ENCODE peak calls at places on chromosome 1, in four cellular contexts. D is neuronal stem cell, X is MM.1S, K is mammary epithelial cell. F is an unnamed sample.

GRCh38 chr1:87335175-87335992 is 6.7 kb downstream of the LMO4 start:
- DNase-seq in D (no peak), X (peak; percentile 78), K (peak; percentile 42), F (peak; percentile 88)

GRCh38 chr1:26078286-26079177 is 11.1 kb upstream of the TRIM63 start:
- DNase-seq in D (no peak), X (no peak), K (no peak), F (no peak)

GRCh38 chr1:64838486-64838885 is 93.6 kb downstream of the RAVER2 start:
- DNase-seq in D (no peak), X (no peak), K (no peak), F (no peak)

GRCh38 chr1:918353-918752 is 5.4 kb upstream of the SAMD11 start:
- DNase-seq in D (no peak), X (no peak), K (no peak), F (no peak)

GRCh38 chr1:36872858-36873257 is 161.5 kb downstream of the GRIK3 start:
- DNase-seq in D (no peak), X (no peak), K (no peak), F (no peak)

GRCh38 chr1:8516793-8517556 is 199.1 kb downstream of the SLC45A1 start:
- DNase-seq in D (no peak), X (no peak), K (no peak), F (peak; percentile 62)

GRCh38 chr1:63454269-63454668 is 68.8 kb downstream of the ITGB3BP start:
- DNase-seq in D (no peak), X (no peak), K (no peak), F (peak; percentile 55)

GRCh38 chr1:2202843-2203601 is 8.4 kb upstream of the FAAP20 start:
- DNase-seq in D (no peak), X (no peak), K (no peak), F (no peak)

GRCh38 chr1:17441265-17441992 is 2.0 kb upstream of the RCC2 start:
- DNase-seq in D (no peak), X (peak; percentile 59), K (peak; percentile 92), F (no peak)

GRCh38 chr1:55833452-55834160 is 618.4 kb upstream of the USP24 start:
- DNase-seq in D (no peak), X (no peak), K (peak; percentile 34), F (no peak)

GRCh38 chr1:63912643-63913042 is 138.8 kb downstream of the ROR1 start:
- DNase-seq in D (no peak), X (no peak), K (no peak), F (no peak)

GRCh38 chr1:164668451-164668850 is 109.5 kb downstream of the PBX1 start:
- DNase-seq in D (no peak), X (no peak), K (no peak), F (no peak)

DNA sequence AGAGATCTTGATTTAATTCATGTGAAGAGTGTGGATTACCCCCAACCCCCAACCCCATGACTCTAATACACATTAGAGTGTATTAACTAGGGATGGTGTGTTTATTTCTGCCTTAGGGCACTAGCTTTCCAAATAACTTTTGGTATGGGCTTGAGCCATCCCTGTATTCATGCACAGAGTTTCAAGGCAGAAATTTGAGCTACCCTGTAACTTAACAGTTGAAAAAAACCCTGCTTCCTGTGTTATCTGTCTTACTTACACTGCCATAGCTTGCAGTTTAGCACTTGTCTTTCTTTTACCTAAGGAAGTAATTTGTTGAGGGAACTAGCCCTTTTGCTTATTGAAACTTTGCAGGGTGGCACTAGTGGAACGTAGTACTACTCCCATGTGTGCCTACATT is 6.3 kb downstream of the SRSF11 start:
- DNase-seq in D (no peak), X (peak; percentile 27), K (no peak), F (no peak)
- H3K36me3 ChIP-seq in D (peaks cover 100% of the 10 kb centered on the region), X (peaks cover 27% of the 10 kb centered on the region), K (peaks cover 49% of the 10 kb centered on the region), F (peaks cover 91% of the 10 kb centered on the region)

GRCh38 chr1:154478013-154478412 is 24.0 kb upstream of the TDRD10 start:
- DNase-seq in D (no peak), X (no peak), K (no peak), F (no peak)

GRCh38 chr1:154476791-154477190 is 25.2 kb upstream of the TDRD10 start:
- DNase-seq in D (no peak), X (peak; percentile 5), K (peak; percentile 51), F (no peak)

GRCh38 chr1:154481058-154481457 is 21.0 kb upstream of the TDRD10 start:
- DNase-seq in D (peak; percentile 42), X (peak; percentile 38), K (no peak), F (no peak)

GRCh38 chr1:154478639-154479038 is 23.4 kb upstream of the TDRD10 start:
- DNase-seq in D (no peak), X (peak; percentile 82), K (peak; percentile 32), F (peak; percentile 65)

GRCh38 chr1:154479764-154480421 is 22.1 kb upstream of the TDRD10 start:
- DNase-seq in D (peak; percentile 86), X (peak; percentile 87), K (peak; percentile 74), F (peak; percentile 90)
- H2AFZ ChIP-seq in D (peak overlapping the region; percentile 45), X (peak overlapping the region; percentile 42), K (no peak overlapping the region), F (no peak overlapping the region)

GRCh38 chr1:225645194-225645593 is 7.7 kb downstream of the ENAH start:
- DNase-seq in D (no peak), X (no peak), K (no peak), F (no peak)
- H3K36me3 ChIP-seq in D (peaks cover 91% of the 10 kb centered on the region), X (no peaks in the 10 kb centered on the region), K (no peaks in the 10 kb centered on the region), F (no peaks in the 10 kb centered on the region)

GRCh38 chr1:66494488-66494887 is 39.5 kb upstream of the SGIP1 start:
- DNase-seq in D (no peak), X (no peak), K (no peak), F (no peak)
- H2AFZ ChIP-seq in D (no peak overlapping the region), X (no peak overlapping the region), K (no peak overlapping the region), F (no peak overlapping the region)

GRCh38 chr1:19121192-19121591 is 88.9 kb downstream of the UBR4 start:
- DNase-seq in D (no peak), X (no peak), K (no peak), F (no peak)

GRCh38 chr1:19123837-19124236 is 86.2 kb downstream of the UBR4 start:
- DNase-seq in D (no peak), X (no peak), K (no peak), F (no peak)

GRCh38 chr1:19124273-19124672 is 85.8 kb downstream of the UBR4 start:
- DNase-seq in D (no peak), X (no peak), K (no peak), F (no peak)

GRCh38 chr1:19120070-19120469 is 90.0 kb downstream of the UBR4 start:
- DNase-seq in D (no peak), X (no peak), K (no peak), F (no peak)

DNA sequence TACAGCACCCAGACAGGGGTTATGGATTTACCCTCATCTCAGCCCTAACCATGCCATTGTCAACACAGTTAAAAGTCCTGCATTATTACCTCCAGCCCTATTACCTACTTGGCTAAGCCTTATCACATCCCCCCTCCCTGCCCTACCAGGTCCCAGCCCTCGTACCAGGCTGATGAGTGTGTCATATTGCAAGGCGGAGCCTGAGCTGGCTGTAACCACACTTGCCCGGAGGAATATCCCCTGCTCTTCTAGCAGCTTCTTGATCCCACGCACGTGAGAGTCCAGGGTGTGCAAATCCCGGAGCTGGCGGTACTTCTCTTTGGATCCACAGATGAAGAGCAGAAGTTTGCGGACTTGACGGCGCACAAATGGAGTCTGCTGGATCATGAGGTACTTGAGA is 87.4 kb downstream of the UBR4 start:
- DNase-seq in D (no peak), X (no peak), K (peak; percentile 16), F (no peak)
- H3K36me3 ChIP-seq in D (peaks cover 100% of the 10 kb centered on the region), X (peaks cover 15% of the 10 kb centered on the region), K (peaks cover 64% of the 10 kb centered on the region), F (peaks cover 64% of the 10 kb centered on the region)

DNA sequence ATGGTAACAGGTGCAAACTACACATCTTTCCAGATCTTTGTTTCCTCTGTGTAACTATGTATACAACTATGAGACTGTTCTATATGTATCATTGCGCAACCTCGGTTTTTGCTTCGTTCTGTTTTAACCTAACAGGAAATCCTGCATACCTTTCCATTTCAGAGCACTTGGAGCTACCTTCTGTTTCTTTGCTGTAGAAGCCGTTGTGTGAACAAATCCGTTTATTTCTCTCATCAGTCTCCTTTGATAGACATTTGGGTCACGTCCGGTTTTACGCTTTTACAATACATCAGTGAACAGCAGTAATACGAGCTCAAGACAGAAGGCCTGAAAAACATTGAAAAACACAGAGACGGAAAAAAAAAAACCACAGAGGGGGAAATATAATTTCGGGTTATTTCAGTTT is 10.5 kb downstream of the ATP5IF1 start:
- DNase-seq in D (no peak), X (peak; percentile 76), K (peak; percentile 67), F (peak; percentile 83)
- H2AFZ ChIP-seq in D (peak overlapping the region; percentile 87), X (no peak overlapping the region), K (no peak overlapping the region), F (no peak overlapping the region)

GRCh38 chr1:19348441-19349198 is 36.5 kb downstream of the SLC66A1 start:
- DNase-seq in D (no peak), X (no peak), K (no peak), F (no peak)
- H3K36me3 ChIP-seq in D (peaks cover 77% of the 10 kb centered on the region), X (no peaks in the 10 kb centered on the region), K (peaks cover 8% of the 10 kb centered on the region), F (no peaks in the 10 kb centered on the region)

GRCh38 chr1:200294241-200294640 is 115.6 kb downstream of the ZNF281 start:
- DNase-seq in D (no peak), X (no peak), K (no peak), F (no peak)

GRCh38 chr1:200296091-200296661 is 113.7 kb downstream of the ZNF281 start:
- DNase-seq in D (no peak), X (no peak), K (no peak), F (no peak)

GRCh38 chr1:200290010-200290685 is 119.7 kb downstream of the ZNF281 start:
- DNase-seq in D (no peak), X (no peak), K (no peak), F (no peak)

GRCh38 chr1:200291106-200291505 is 118.7 kb downstream of the ZNF281 start:
- DNase-seq in D (no peak), X (no peak), K (no peak), F (no peak)

GRCh38 chr1:200292699-200293098 is 117.1 kb downstream of the ZNF281 start:
- DNase-seq in D (no peak), X (no peak), K (no peak), F (no peak)
- H2AFZ ChIP-seq in D (no peak overlapping the region), X (no peak overlapping the region), K (no peak overlapping the region), F (no peak overlapping the region)

GRCh38 chr1:3638676-3639075 is 11.2 kb downstream of the WRAP73 start:
- DNase-seq in D (no peak), X (no peak), K (no peak), F (no peak)
- H3K36me3 ChIP-seq in D (peaks cover 68% of the 10 kb centered on the region), X (peaks cover 3% of the 10 kb centered on the region), K (peaks cover 6% of the 10 kb centered on the region), F (peaks cover 3% of the 10 kb centered on the region)

F was measured in Karpas-422.